ENCODE peak calls at places on chromosomes 11 and 22, in four cellular contexts. W is trophoblast cell, Q is mammary epithelial cell, P is skeletal muscle cell. K is an unnamed sample.

GRCh38 chr11:103529217-103529684 is 420.0 kb downstream of the DYNC2H1 start:
- DNase-seq in W (peak; percentile 80), Q (peak; percentile 62), P (peak; percentile 86), K (no peak)

GRCh38 chr11:22764732-22765131 is 64.9 kb downstream of the SVIP start:
- DNase-seq in W (no peak), Q (no peak), P (no peak), K (no peak)

GRCh38 chr11:9313648-9314290 is 624 bp downstream of the TMEM41B start:
- DNase-seq in W (peak; percentile 29), Q (peak; percentile 30), P (no peak), K (no peak)

GRCh38 chr11:44564653-44565007 is 833 bp upstream of the CD82 start:
- DNase-seq in W (peak; percentile 77), Q (peak; percentile 97), P (peak; percentile 85), K (no peak)

GRCh38 chr11:134879341-134879740 is 467.3 kb upstream of the B3GAT1 start:
- DNase-seq in W (no peak), Q (no peak), P (no peak), K (no peak)

GRCh38 chr11:79313513-79313912 is 127.3 kb downstream of the TENM4 start:
- DNase-seq in W (no peak), Q (no peak), P (no peak), K (no peak)

GRCh38 chr11:19243143-19243542 is 2.4 kb upstream of the E2F8 start:
- DNase-seq in W (no peak), Q (no peak), P (no peak), K (no peak)

GRCh38 chr11:111838054-111838453 is 33.3 kb downstream of the ALG9 start:
- DNase-seq in W (no peak), Q (no peak), P (no peak), K (no peak)

GRCh38 chr11:30125461-30125860 is 105.4 kb upstream of the FSHB start:
- DNase-seq in W (no peak), Q (no peak), P (peak; percentile 85), K (no peak)

GRCh38 chr22:39348909-39349505 is 784 bp upstream of the SYNGR1 start:
- DNase-seq in W (no peak), Q (no peak), P (no peak), K (no peak)

GRCh38 chr22:32202161-32202538 is 2.7 kb downstream of the RFPL2 start:
- DNase-seq in W (no peak), Q (no peak), P (no peak), K (no peak)

GRCh38 chr11:2541881-2542361 is 97.1 kb downstream of the KCNQ1 start:
- DNase-seq in W (no peak), Q (no peak), P (no peak), K (no peak)

GRCh38 chr11:127106142-127106541 is 105.6 kb upstream of the KIRREL3 start:
- DNase-seq in W (no peak), Q (no peak), P (no peak), K (no peak)

GRCh38 chr11:22920939-22921565 is 60.8 kb upstream of the CCDC179 start:
- DNase-seq in W (peak; percentile 41), Q (peak; percentile 24), P (peak; percentile 4), K (no peak)

GRCh38 chr22:29380032-29380781 is 8.2 kb downstream of the AP1B1 start:
- DNase-seq in W (peak; percentile 74), Q (peak; percentile 75), P (no peak), K (no peak)

GRCh38 chr11:19344661-19345518 is 104.1 kb upstream of the E2F8 start:
- DNase-seq in W (peak; percentile 59), Q (peak; percentile 75), P (no peak), K (no peak)

GRCh38 chr11:9609841-9610240 is 36.4 kb downstream of the WEE1 start:
- DNase-seq in W (no peak), Q (no peak), P (no peak), K (no peak)

GRCh38 chr22:36770116-36770945 is 5.6 kb downstream of the IFT27 start:
- DNase-seq in W (no peak), Q (no peak), P (no peak), K (no peak)

GRCh38 chr11:60951909-60952741 is at the start of gene SLC15A3:
- DNase-seq in W (peak; percentile 89), Q (no peak), P (no peak), K (no peak)

GRCh38 chr11:47188262-47188661 is 2.0 kb upstream of the PACSIN3 start:
- DNase-seq in W (no peak), Q (no peak), P (no peak), K (no peak)

GRCh38 chr11:69646493-69647201 is 5.7 kb downstream of the CCND1 start:
- DNase-seq in W (no peak), Q (no peak), P (no peak), K (no peak)

GRCh38 chr11:85595285-85595884 is 31.8 kb downstream of the DLG2 start:
- DNase-seq in W (peak; percentile 65), Q (peak; percentile 8), P (peak; percentile 18), K (peak; percentile 53)

GRCh38 chr11:71930556-71931244 is 1.9 kb downstream of the RNF121 start:
- DNase-seq in W (no peak), Q (no peak), P (no peak), K (no peak)

GRCh38 chr11:117931971-117932370 is 2.8 kb upstream of the TMPRSS13 start:
- DNase-seq in W (peak; percentile 64), Q (no peak), P (no peak), K (no peak)

GRCh38 chr22:44003776-44004460 is 20.2 kb upstream of the PARVB start:
- DNase-seq in W (no peak), Q (no peak), P (no peak), K (no peak)

GRCh38 chr11:115488945-115489344 is 15.3 kb downstream of the CADM1 start:
- DNase-seq in W (peak; percentile 95), Q (peak; percentile 56), P (no peak), K (no peak)

GRCh38 chr11:20669833-20670684 is 673 bp downstream of the NELL1 start:
- DNase-seq in W (no peak), Q (no peak), P (no peak), K (no peak)
- H3K4me3 ChIP-seq in W (peak overlapping the region; percentile 32), Q (no peak overlapping the region), P (no peak overlapping the region), K (no peak overlapping the region)

DNA sequence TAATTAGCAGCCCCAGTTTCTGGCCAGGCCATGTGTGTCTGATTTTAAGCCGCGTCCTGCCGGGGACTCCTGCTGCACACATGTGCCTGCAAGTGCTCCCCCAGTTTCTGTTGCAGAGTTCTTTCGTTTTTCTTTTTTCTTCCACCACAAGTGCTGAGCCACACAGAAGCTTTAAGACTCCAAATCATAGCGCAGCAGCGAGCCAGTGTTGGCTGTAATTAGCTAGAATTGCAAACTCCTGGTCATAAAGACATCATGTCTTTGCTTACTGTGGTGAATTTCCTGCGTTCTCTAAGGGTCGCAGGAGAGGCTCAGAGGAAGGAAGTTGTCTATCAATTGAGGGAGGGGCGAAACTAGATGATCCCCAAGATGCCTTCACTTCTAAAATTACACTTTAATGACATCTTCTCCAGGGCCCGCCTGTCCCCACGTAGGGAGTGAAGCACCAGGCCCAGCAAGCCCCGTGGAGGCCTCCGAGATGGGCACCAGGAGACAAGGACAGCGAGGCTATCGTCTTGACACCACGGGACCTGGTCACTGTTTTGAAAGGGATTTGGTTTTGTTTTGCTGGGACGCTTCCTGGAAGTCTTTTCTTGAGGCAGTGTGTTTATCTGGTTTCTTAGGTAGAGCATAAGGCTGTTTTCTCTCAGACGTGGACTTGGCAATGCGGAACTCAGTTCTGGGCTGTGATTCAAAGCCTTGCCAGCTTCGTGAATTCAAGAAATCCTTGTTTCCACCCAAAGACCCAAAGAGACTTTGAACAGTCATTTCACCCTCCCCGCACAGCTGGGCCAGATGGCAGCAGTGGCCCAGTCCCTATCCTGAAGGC is 71.8 kb downstream of the UBASH3B start:
- DNase-seq in W (peak; percentile 70), Q (no peak), P (no peak), K (no peak)
- H3K4me3 ChIP-seq in W (no peak overlapping the region), Q (no peak overlapping the region), P (no peak overlapping the region), K (peak overlapping the region; percentile 9)

DNA sequence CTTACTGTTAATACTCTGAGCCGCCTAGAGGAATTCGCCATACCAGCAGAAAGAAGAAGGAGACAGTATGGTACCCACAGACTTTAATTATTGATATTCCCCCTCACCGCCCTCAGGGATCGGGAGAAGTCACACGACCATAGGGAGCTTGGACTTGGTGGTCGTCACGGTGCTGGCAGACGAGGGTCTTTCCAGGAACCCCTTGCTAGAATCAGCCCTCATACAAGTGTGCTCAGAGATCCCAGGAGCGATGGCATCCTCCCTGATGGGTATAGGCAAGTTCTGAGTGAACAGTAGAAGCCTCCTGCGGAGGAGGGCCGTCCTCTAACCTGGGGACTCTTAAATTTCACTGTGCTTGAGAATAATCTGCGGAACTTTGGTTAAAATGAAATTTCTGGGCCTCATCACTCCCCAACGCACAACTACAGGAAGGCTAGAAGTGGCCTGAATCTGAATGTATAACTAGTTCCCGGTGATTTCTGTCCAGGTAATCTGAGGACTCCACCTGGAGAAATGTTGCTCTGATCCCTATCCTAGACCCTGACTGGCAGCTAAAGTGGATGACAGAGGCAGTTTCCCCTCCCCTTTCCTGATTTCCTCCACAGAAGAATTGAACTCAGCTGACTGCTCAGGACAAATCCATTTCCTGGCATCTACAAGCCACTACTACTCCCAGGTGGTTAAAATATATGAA is 4.5 kb downstream of the VSIG2 start:
- DNase-seq in W (no peak), Q (no peak), P (no peak), K (no peak)
- H3K4me3 ChIP-seq in W (no peak overlapping the region), Q (no peak overlapping the region), P (no peak overlapping the region), K (peak overlapping the region; percentile 97)

GRCh38 chr11:133082851-133083488 is 449.3 kb downstream of the OPCML start:
- DNase-seq in W (peak; percentile 39), Q (peak; percentile 31), P (no peak), K (peak; percentile 43)
- H3K4me3 ChIP-seq in W (peak overlapping the region; percentile 81), Q (peak overlapping the region; percentile 56), P (peak overlapping the region; percentile 46), K (no peak overlapping the region)

K was measured in CD4-positive, alpha-beta memory T cell.